ENCODE peak calls at places on chromosomes 1 and 21, in four cellular contexts. N, T, K and X are unnamed samples.

GRCh38 chr1:2204384-2205190 is 10.0 kb upstream of the FAAP20 start:
- DNase-seq in N (peak; percentile 83), T (peak; percentile 73), K (no peak), X (peak; percentile 66)

GRCh38 chr21:37987668-37988067 is 71.4 kb upstream of the KCNJ6 start:
- DNase-seq in N (no peak), T (no peak), K (no peak), X (no peak)

GRCh38 chr1:165645654-165646366 is 14.8 kb downstream of the MGST3 start:
- DNase-seq in N (peak; percentile 61), T (no peak), K (no peak), X (no peak)

GRCh38 chr1:159859757-159860156 is 2.7 kb downstream of the VSIG8 start:
- DNase-seq in N (no peak), T (no peak), K (no peak), X (no peak)

GRCh38 chr1:93617670-93618488 is 63.8 kb downstream of the BCAR3 start:
- DNase-seq in N (peak; percentile 31), T (no peak), K (no peak), X (peak; percentile 60)

GRCh38 chr21:35399002-35399401 is 349.9 kb upstream of the RUNX1 start:
- DNase-seq in N (no peak), T (no peak), K (no peak), X (no peak)

GRCh38 chr1:159881930-159882839 is 17.8 kb downstream of the CFAP45 start:
- DNase-seq in N (peak; percentile 99), T (peak; percentile 46), K (peak; percentile 95), X (no peak)

GRCh38 chr1:183281039-183281438 is 95.0 kb downstream of the LAMC2 start:
- DNase-seq in N (peak; percentile 40), T (no peak), K (no peak), X (no peak)

GRCh38 chr1:88877911-88878310 is 13.5 kb downstream of the GTF2B start:
- DNase-seq in N (no peak), T (no peak), K (no peak), X (no peak)

GRCh38 chr1:21624577-21625389 is 44.4 kb downstream of the RAP1GAP start:
- DNase-seq in N (peak; percentile 30), T (no peak), K (no peak), X (no peak)

GRCh38 chr1:78236711-78237110 is 190.9 kb downstream of the GIPC2 start:
- DNase-seq in N (no peak), T (no peak), K (no peak), X (no peak)